ENCODE peak calls at places on chromosomes 3 and 15, in seven cellular contexts. M is heart left ventricle, R is ovary, U is esophagus muscularis mucosa, G is IMR-90, B is transverse colon, O is endothelial cell of umbilical vein. Y is an unnamed sample. For H3K4me1, the result is how much of the 10 kb centered on the place peaks cover.

GRCh38 chr15:81767076-81767475 is 278.7 kb downstream of the MEX3B start:
- DNase-seq in B (no peak), M (no peak), O (no peak), R (no peak), G (no peak), U (peak), Y (no peak)

GRCh38 chr3:125087768-125088391 is 32.1 kb upstream of the HEG1 start:
- DNase-seq in U (no peak), O (no peak), B (no peak), R (no peak), M (no peak), G (peak), Y (no peak)

GRCh38 chr3:188507244-188507720 is 353.3 kb downstream of the LPP start:
- DNase-seq in R (no peak), B (no peak), O (peak), M (no peak), U (no peak), G (peak), Y (no peak)

GRCh38 chr15:45715528-45715927 is 80.7 kb downstream of the SQOR start:
- DNase-seq in R (no peak), G (peak), U (no peak), B (no peak), O (peak), M (no peak), Y (no peak)

GRCh38 chr15:20357139-20358065 is 184.2 kb downstream of the GOLGA6L6 start:
- DNase-seq in O (no peak), B (no peak), M (no peak), R (peak), G (no peak), U (peak), Y (no peak)

GRCh38 chr3:156633335-156633734 is 41.1 kb upstream of the TIPARP start:
- DNase-seq in O (no peak), G (peak), M (peak), B (no peak), U (no peak), R (peak), Y (peak)

GRCh38 chr3:14343338-14344112 is 58.9 kb upstream of the SLC6A6 start:
- DNase-seq in B (no peak), G (peak), R (no peak), O (no peak), M (no peak), U (no peak), Y (no peak)

GRCh38 chr3:72482589-72483249 is 365.5 kb downstream of the SHQ1 start:
- DNase-seq in M (peak), R (peak), O (peak), B (peak), U (peak), G (peak), Y (peak)

GRCh38 chr3:126284258-126284904 is 72.8 kb downstream of the KLF15 start:
- DNase-seq in O (no peak), M (no peak), G (peak), U (peak), R (no peak), B (no peak), Y (peak)

GRCh38 chr3:124676236-124676635 is 54.0 kb upstream of the UMPS start:
- DNase-seq in G (peak), U (no peak), R (no peak), M (no peak), B (no peak), O (no peak), Y (no peak)

GRCh38 chr3:151894219-151894618 is 20.8 kb downstream of the SUCNR1 start:
- DNase-seq in M (no peak), O (no peak), G (no peak), R (no peak), B (no peak), U (no peak), Y (no peak)

GRCh38 chr3:94061297-94061696 is 1.4 kb downstream of the DHFR2 start:
- DNase-seq in M (no peak), U (no peak), O (no peak), R (no peak), B (no peak), G (no peak), Y (no peak)

GRCh38 chr15:63077952-63078351 is 35.4 kb downstream of the TPM1 start:
- DNase-seq in U (no peak), B (no peak), O (no peak), R (no peak), G (no peak), M (no peak), Y (no peak)

GRCh38 chr15:52438047-52438446 is 90.6 kb downstream of the MYO5A start:
- DNase-seq in B (no peak), G (peak), M (no peak), R (no peak), O (peak), U (no peak), Y (peak)

GRCh38 chr3:151386063-151386462 is 1.5 kb upstream of the P2RY12 start:
- DNase-seq in R (no peak), O (no peak), M (no peak), G (no peak), U (no peak), B (no peak), Y (no peak)

GRCh38 chr3:146308222-146308621 is 57.3 kb upstream of the PLSCR4 start:
- DNase-seq in U (no peak), B (no peak), G (peak), R (no peak), O (peak), M (no peak), Y (no peak)

GRCh38 chr3:179236676-179237301 is 14.1 kb downstream of the KCNMB3 start:
- DNase-seq in M (no peak), U (no peak), R (no peak), G (no peak), O (no peak), B (no peak), Y (no peak)

GRCh38 chr15:63071288-63071909 is 28.9 kb downstream of the TPM1 start:
- DNase-seq in R (no peak), B (no peak), G (no peak), U (no peak), M (no peak), O (no peak), Y (no peak)

GRCh38 chr3:123015596-123015995 is 12.0 kb downstream of the SEMA5B start:
- DNase-seq in B (no peak), U (no peak), G (no peak), R (no peak), O (no peak), M (no peak), Y (no peak)

GRCh38 chr15:25678498-25678865 is 184.6 kb downstream of the ATP10A start:
- DNase-seq in R (no peak), M (no peak), B (no peak), U (no peak), O (no peak), G (no peak), Y (no peak)

GRCh38 chr3:151203053-151203420 is at the start of gene GPR171:
- DNase-seq in O (no peak), R (no peak), M (no peak), U (no peak), G (no peak), B (peak), Y (no peak)

GRCh38 chr3:161672478-161672877 is 175.9 kb downstream of the OTOL1 start:
- DNase-seq in R (no peak), G (no peak), M (peak), U (no peak), B (no peak), O (no peak), Y (no peak)

GRCh38 chr3:10602769-10603768 is 97.7 kb upstream of the ATP2B2 start:
- DNase-seq in G (no peak), M (no peak), O (no peak), U (no peak), B (no peak), R (no peak), Y (no peak)

GRCh38 chr15:77836901-77837648 is 204.4 kb upstream of the LINGO1 start:
- DNase-seq in M (no peak), O (no peak), R (no peak), B (no peak), U (no peak), G (no peak), Y (no peak)

GRCh38 chr3:24278526-24278925 is 216.1 kb downstream of the THRB start:
- DNase-seq in O (no peak), M (no peak), G (no peak), U (no peak), R (no peak), B (no peak), Y (no peak)

GRCh38 chr3:81816473-81817260 is 55.2 kb upstream of the GBE1 start:
- DNase-seq in U (no peak), O (no peak), M (no peak), R (no peak), B (no peak), G (peak), Y (peak)

GRCh38 chr3:52053307-52054304 is 2.8 kb downstream of the DUSP7 start:
- DNase-seq in R (peak), U (no peak), B (no peak), O (peak), M (no peak), G (peak), Y (peak)

GRCh38 chr15:100210338-100210737 is 131.4 kb downstream of the ADAMTS17 start:
- DNase-seq in U (no peak), O (no peak), B (no peak), R (no peak), M (no peak), G (no peak), Y (no peak)

GRCh38 chr3:134351421-134351820 is 22.8 kb downstream of the AMOTL2 start:
- DNase-seq in R (no peak), B (no peak), M (no peak), U (no peak), O (no peak), G (no peak), Y (no peak)

GRCh38 chr15:60044636-60045273 is 40.6 kb downstream of the FOXB1 start:
- DNase-seq in R (no peak), O (no peak), B (no peak), M (no peak), G (no peak), U (no peak), Y (no peak)

GRCh38 chr3:150723946-150724345 is 20.2 kb upstream of the ERICH6 start:
- DNase-seq in R (no peak), U (no peak), B (peak), O (no peak), G (no peak), M (no peak), Y (no peak)

GRCh38 chr15:77841376-77841775 is 208.7 kb upstream of the LINGO1 start:
- DNase-seq in B (no peak), G (no peak), R (no peak), U (no peak), M (no peak), O (no peak), Y (no peak)

GRCh38 chr3:9862391-9863235 is 17.4 kb downstream of the CIDEC start:
- DNase-seq in M (peak), B (peak), O (peak), R (peak), G (no peak), U (no peak), Y (peak)

GRCh38 chr15:26518885-26519284 is 254.0 kb downstream of the GABRB3 start:
- DNase-seq in G (no peak), U (no peak), R (no peak), M (no peak), B (no peak), O (no peak), Y (no peak)

GRCh38 chr15:58065445-58066041 is at the start of gene ALDH1A2:
- DNase-seq in B (peak), G (no peak), U (no peak), M (peak), R (peak), O (peak), Y (peak)

GRCh38 chr15:66894986-66895780 is 170.2 kb upstream of the SMAD3 start:
- DNase-seq in R (no peak), U (peak), O (no peak), B (no peak), G (no peak), M (no peak), Y (no peak)
- H3K27ac ChIP-seq in R (no peak), U (no peak), O (no peak), B (no peak), G (no peak), M (no peak), Y (no peak)

GRCh38 chr3:186993210-186993782 is 63.0 kb downstream of the ST6GAL1 start:
- DNase-seq in R (no peak), O (no peak), U (no peak), G (no peak), B (no peak), M (no peak), Y (no peak)
- H3K4me1 ChIP-seq in R (under half), O (under half), U (under half), G (under half), B (under half), M (under half), Y (under half)

DNA sequence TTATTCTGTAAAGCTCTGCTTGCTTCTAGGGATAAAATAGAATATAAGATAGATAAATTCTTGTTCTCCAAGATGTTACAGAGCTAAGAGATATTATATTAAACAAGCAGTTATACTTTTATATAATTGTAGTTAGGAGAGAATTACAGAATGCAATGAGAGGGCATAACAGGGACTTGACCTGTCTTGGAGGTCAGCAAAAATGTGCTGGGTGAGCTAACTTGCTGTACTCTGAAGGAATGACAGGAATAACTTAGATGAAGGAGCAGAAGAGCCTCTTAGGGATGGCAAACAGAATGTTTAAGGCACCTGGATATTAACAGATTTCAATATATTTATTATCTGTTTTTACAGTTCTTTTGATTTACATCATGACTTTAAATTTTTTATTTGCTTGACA is 33.2 kb downstream of the ZNF654 start:
- DNase-seq in O (no peak), B (no peak), G (no peak), M (no peak), U (no peak), R (no peak), Y (no peak)
- TF ChIP-seq POLR2A in O (no peak), B (no peak), G (no peak), M (no peak), U (no peak), R (no peak), Y (no peak)

DNA sequence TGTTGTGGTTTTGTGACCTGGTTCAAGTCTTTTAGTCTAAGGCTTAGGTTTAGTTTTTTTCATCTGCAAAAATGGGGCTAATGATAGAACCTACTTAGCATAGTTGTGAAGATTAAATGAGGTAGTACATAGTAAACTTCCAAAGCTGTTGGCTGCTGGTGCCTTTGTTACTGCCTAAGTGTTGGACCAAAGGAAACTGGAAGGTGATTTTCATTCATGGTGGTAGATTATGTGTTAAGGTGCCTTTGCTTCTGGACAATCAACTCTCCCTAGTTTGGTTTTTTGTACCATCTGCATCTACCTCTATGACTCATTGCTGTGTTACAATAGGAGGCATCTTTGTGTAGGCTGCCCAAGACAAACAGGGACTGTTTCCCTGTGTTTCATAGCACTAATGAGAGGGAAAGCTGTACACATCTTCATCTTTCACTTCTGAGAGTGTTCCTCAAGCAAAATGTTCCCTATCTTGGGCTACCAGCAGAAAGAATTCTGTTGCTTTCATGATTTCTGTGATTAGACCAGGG is 3.2 kb downstream of the MAP2K1 start:
- DNase-seq in M (no peak), B (no peak), O (peak), R (no peak), U (no peak), G (peak), Y (no peak)
- H3K27ac ChIP-seq in M (no peak), B (peak), O (peak), R (no peak), U (no peak), G (no peak), Y (no peak)

GRCh38 chr3:31625358-31625757 is 92.6 kb downstream of the STT3B start:
- DNase-seq in G (no peak), M (no peak), B (no peak), R (no peak), U (no peak), O (no peak), Y (no peak)
- H3K4me1 ChIP-seq in G (under half), M (under half), B (under half), R (under half), U (under half), O (under half), Y (under half)